ENCODE peak calls at places on chromosome 7, in ten cellular contexts. U is renal cortical epithelial cell; Y is neural progenitor cell; Z is germinal center; C is neuronal stem cell; Q is GM06990; H is activated naive CD4-positive, alpha-beta T cell; J is left ventricle myocardium superior; A is CD8-positive, alpha-beta memory T cell; T is mesenchymal stem cell. K is an unnamed sample.

GRCh38 chr7:3408814-3409595 is 108.0 kb downstream of the SDK1 start:
- DNase-seq in U (peak), Y (no peak), Z (no peak), C (no peak), Q (no peak), H (no peak), J (no peak), A (no peak), T (peak), K (no peak)

GRCh38 chr7:27031289-27032172 is 64.3 kb downstream of the HOXA1 start:
- DNase-seq in U (peak), Y (no peak), Z (peak), C (no peak), Q (peak), H (no peak), J (no peak), A (no peak), T (peak), K (no peak)

GRCh38 chr7:130290745-130291144 is 2.2 kb upstream of the CPA4 start:
- DNase-seq in U (peak), Y (no peak), Z (no peak), C (no peak), Q (no peak), H (no peak), J (no peak), A (no peak), T (peak), K (peak)

GRCh38 chr7:20197125-20197524 is 20.1 kb downstream of the MACC1 start:
- DNase-seq in U (no peak), Y (no peak), Z (no peak), C (no peak), Q (no peak), H (no peak), J (no peak), A (no peak), T (no peak), K (no peak)

GRCh38 chr7:116653204-116653603 is 18.8 kb upstream of the MET start:
- DNase-seq in U (peak), Y (no peak), Z (no peak), C (no peak), Q (no peak), H (no peak), J (no peak), A (no peak), T (peak), K (peak)

GRCh38 chr7:46486264-46487206 is 565.5 kb upstream of the IGFBP3 start:
- DNase-seq in U (peak), Y (no peak), Z (no peak), C (no peak), Q (no peak), H (no peak), J (peak), A (no peak), T (peak), K (no peak)

GRCh38 chr7:57868771-57869483 is 418.9 kb downstream of the ZNF716 start:
- DNase-seq in U (no peak), Y (no peak), Z (no peak), C (no peak), Q (no peak), H (no peak), J (peak), A (no peak), T (no peak), K (no peak)

GRCh38 chr7:46133741-46134140 is 212.7 kb upstream of the IGFBP3 start:
- DNase-seq in U (no peak), Y (no peak), Z (no peak), C (no peak), Q (no peak), H (no peak), J (no peak), A (no peak), T (peak), K (no peak)

GRCh38 chr7:128903621-128904361 is 6.7 kb downstream of the KCP start:
- DNase-seq in U (no peak), Y (no peak), Z (no peak), C (no peak), Q (no peak), H (no peak), J (no peak), A (no peak), T (no peak), K (peak)

GRCh38 chr7:138313829-138314178 is 146.3 kb upstream of the TRIM24 start:
- DNase-seq in U (no peak), Y (no peak), Z (no peak), C (no peak), Q (no peak), H (no peak), J (no peak), A (no peak), T (no peak), K (no peak)

GRCh38 chr7:140646931-140647647 is 6.5 kb upstream of the DENND2A start:
- DNase-seq in U (peak), Y (peak), Z (peak), C (no peak), Q (no peak), H (no peak), J (no peak), A (no peak), T (peak), K (peak)

GRCh38 chr7:98284335-98285036 is 3.0 kb downstream of the BRI3 start:
- DNase-seq in U (peak), Y (no peak), Z (no peak), C (no peak), Q (no peak), H (no peak), J (peak), A (no peak), T (peak), K (peak)

GRCh38 chr7:131605280-131605878 is 49.0 kb upstream of the PODXL start:
- DNase-seq in U (no peak), Y (peak), Z (no peak), C (peak), Q (no peak), H (no peak), J (no peak), A (no peak), T (no peak), K (no peak)

GRCh38 chr7:35519971-35520809 is 174.7 kb downstream of the HERPUD2 start:
- DNase-seq in U (peak), Y (peak), Z (peak), C (peak), Q (no peak), H (no peak), J (peak), A (peak), T (peak), K (peak)

GRCh38 chr7:24197852-24198251 is 86.1 kb upstream of the NPY start:
- DNase-seq in U (peak), Y (no peak), Z (no peak), C (no peak), Q (no peak), H (no peak), J (no peak), A (no peak), T (peak), K (no peak)

GRCh38 chr7:30893357-30893756 is 18.3 kb upstream of the AQP1 start:
- DNase-seq in U (peak), Y (no peak), Z (no peak), C (no peak), Q (no peak), H (no peak), J (peak), A (no peak), T (peak), K (no peak)

GRCh38 chr7:55140221-55140980 is 121.6 kb downstream of the EGFR start:
- DNase-seq in U (peak), Y (no peak), Z (peak), C (no peak), Q (no peak), H (no peak), J (peak), A (no peak), T (peak), K (no peak)

GRCh38 chr7:83001362-83002040 is 161.2 kb downstream of the PCLO start:
- DNase-seq in U (peak), Y (no peak), Z (no peak), C (no peak), Q (no peak), H (no peak), J (no peak), A (no peak), T (peak), K (peak)

GRCh38 chr7:110573862-110574528 is 516.9 kb upstream of the LRRN3 start:
- DNase-seq in U (peak), Y (no peak), Z (no peak), C (no peak), Q (no peak), H (no peak), J (no peak), A (no peak), T (peak), K (peak)

GRCh38 chr7:70736715-70737460 is 395.1 kb upstream of the GALNT17 start:
- DNase-seq in U (peak), Y (no peak), Z (no peak), C (no peak), Q (no peak), H (no peak), J (no peak), A (no peak), T (peak), K (peak)

GRCh38 chr7:21967500-21968099 is 21.9 kb upstream of the CDCA7L start:
- DNase-seq in U (no peak), Y (no peak), Z (no peak), C (no peak), Q (no peak), H (no peak), J (no peak), A (no peak), T (no peak), K (no peak)

GRCh38 chr7:146956853-146957252 is 840.3 kb downstream of the CNTNAP2 start:
- DNase-seq in U (no peak), Y (no peak), Z (no peak), C (no peak), Q (no peak), H (no peak), J (no peak), A (no peak), T (no peak), K (no peak)

GRCh38 chr7:63867127-63867526 is 131.5 kb upstream of the ZNF722 start:
- DNase-seq in U (no peak), Y (no peak), Z (no peak), C (no peak), Q (no peak), H (no peak), J (no peak), A (no peak), T (no peak), K (no peak)

GRCh38 chr7:116730097-116731018 is 58.4 kb downstream of the MET start:
- DNase-seq in U (peak), Y (no peak), Z (no peak), C (no peak), Q (no peak), H (no peak), J (no peak), A (no peak), T (no peak), K (peak)

GRCh38 chr7:2572101-2572842 is 13.5 kb downstream of the IQCE start:
- DNase-seq in U (peak), Y (no peak), Z (no peak), C (no peak), Q (no peak), H (no peak), J (no peak), A (no peak), T (peak), K (peak)

GRCh38 chr7:38153515-38153914 is 24.5 kb upstream of the STARD3NL start:
- DNase-seq in U (no peak), Y (no peak), Z (no peak), C (no peak), Q (no peak), H (no peak), J (no peak), A (no peak), T (no peak), K (no peak)

GRCh38 chr7:21370283-21370982 is 57.5 kb upstream of the SP4 start:
- DNase-seq in U (no peak), Y (no peak), Z (no peak), C (no peak), Q (no peak), H (no peak), J (no peak), A (no peak), T (no peak), K (no peak)

GRCh38 chr7:105880571-105881330 is 4.4 kb upstream of the ATXN7L1 start:
- DNase-seq in U (no peak), Y (no peak), Z (no peak), C (no peak), Q (no peak), H (no peak), J (no peak), A (no peak), T (no peak), K (no peak)

GRCh38 chr7:101625076-101625914 is 3.8 kb downstream of the MYL10 start:
- DNase-seq in U (no peak), Y (peak), Z (no peak), C (no peak), Q (no peak), H (no peak), J (no peak), A (no peak), T (no peak), K (no peak)

GRCh38 chr7:81211617-81212016 is 292.8 kb upstream of the SEMA3C start:
- DNase-seq in U (no peak), Y (peak), Z (no peak), C (no peak), Q (no peak), H (no peak), J (no peak), A (no peak), T (peak), K (no peak)

GRCh38 chr7:144738708-144739314 is 97.0 kb downstream of the TPK1 start:
- DNase-seq in U (peak), Y (peak), Z (peak), C (no peak), Q (no peak), H (no peak), J (no peak), A (no peak), T (peak), K (peak)